ENCODE peak calls at places on chromosomes 3 and 15, in eight cellular contexts. S is A549; C is lower lobe of right lung; W is CD8-positive, alpha-beta T cell; M is keratinocyte; Q is brain microvascular endothelial cell; F is WTC11; Y is pancreas. J is an unnamed sample.

GRCh38 chr15:71588746-71589145 is 221.6 kb upstream of the NR2E3 start:
- DNase-seq in S (peak; percentile 39), C (no peak), W (no peak), M (no peak), Q (peak; percentile 80), F (no peak), Y (no peak), J (no peak)

GRCh38 chr3:170787464-170787863 is 82.5 kb downstream of the RPL22L1 start:
- DNase-seq in S (no peak), C (no peak), W (no peak), M (no peak), Q (no peak), F (no peak), Y (no peak), J (no peak)

GRCh38 chr3:31880020-31880419 is 101.0 kb downstream of the OSBPL10 start:
- DNase-seq in S (peak; percentile 36), C (peak; percentile 70), W (no peak), M (no peak), Q (no peak), F (no peak), Y (no peak), J (no peak)

GRCh38 chr3:59268170-59268569 is 218.3 kb upstream of the CFAP20DC start:
- DNase-seq in S (no peak), C (no peak), W (no peak), M (no peak), Q (peak; percentile 33), F (no peak), Y (no peak), J (no peak)

GRCh38 chr3:58021962-58022361 is 13.7 kb downstream of the FLNB start:
- DNase-seq in S (no peak), C (no peak), W (no peak), M (no peak), Q (no peak), F (no peak), Y (no peak), J (no peak)

GRCh38 chr3:157913751-157914150 is 192.5 kb downstream of the SHOX2 start:
- DNase-seq in S (no peak), C (no peak), W (no peak), M (no peak), Q (no peak), F (no peak), Y (no peak), J (no peak)

GRCh38 chr3:51934991-51935885 is 6.5 kb downstream of the RRP9 start:
- DNase-seq in S (no peak), C (no peak), W (no peak), M (no peak), Q (no peak), F (no peak), Y (no peak), J (peak; percentile 59)

GRCh38 chr3:34863485-34863884 is 775.8 kb upstream of the ARPP21 start:
- DNase-seq in S (no peak), C (no peak), W (no peak), M (no peak), Q (no peak), F (no peak), Y (no peak), J (no peak)

GRCh38 chr15:72967397-72967796 is 84.9 kb upstream of the NEO1 start:
- DNase-seq in S (no peak), C (no peak), W (no peak), M (no peak), Q (no peak), F (no peak), Y (no peak), J (no peak)

GRCh38 chr15:39963806-39964205 is 29.9 kb downstream of the EIF2AK4 start:
- DNase-seq in S (no peak), C (no peak), W (no peak), M (no peak), Q (no peak), F (no peak), Y (no peak), J (no peak)

GRCh38 chr15:89127054-89127702 is 38.9 kb downstream of the ABHD2 start:
- DNase-seq in S (peak; percentile 42), C (no peak), W (no peak), M (no peak), Q (no peak), F (no peak), Y (no peak), J (no peak)

GRCh38 chr3:70261283-70261682 is 51.2 kb downstream of the MDFIC2 start:
- DNase-seq in S (peak; percentile 26), C (no peak), W (no peak), M (no peak), Q (no peak), F (no peak), Y (no peak), J (no peak)

GRCh38 chr15:42240823-42241222 is 32.2 kb upstream of the GANC start:
- DNase-seq in S (no peak), C (no peak), W (no peak), M (no peak), Q (no peak), F (no peak), Y (no peak), J (no peak)

GRCh38 chr15:99925661-99926461 is 192.6 kb upstream of the LYSMD4 start:
- DNase-seq in S (peak; percentile 63), C (peak; percentile 80), W (peak; percentile 80), M (no peak), Q (no peak), F (peak; percentile 61), Y (peak; percentile 86), J (no peak)

GRCh38 chr3:9111349-9112265 is 137.8 kb downstream of the SRGAP3 start:
- DNase-seq in S (no peak), C (no peak), W (no peak), M (no peak), Q (no peak), F (peak; percentile 82), Y (no peak), J (no peak)
- TF ChIP-seq CTCF in S (no peak), C (no peak), W (no peak), M (no peak), Q (peak; percentile 31), F (peak; percentile 65), Y (no peak), J (peak; percentile 49)

DNA sequence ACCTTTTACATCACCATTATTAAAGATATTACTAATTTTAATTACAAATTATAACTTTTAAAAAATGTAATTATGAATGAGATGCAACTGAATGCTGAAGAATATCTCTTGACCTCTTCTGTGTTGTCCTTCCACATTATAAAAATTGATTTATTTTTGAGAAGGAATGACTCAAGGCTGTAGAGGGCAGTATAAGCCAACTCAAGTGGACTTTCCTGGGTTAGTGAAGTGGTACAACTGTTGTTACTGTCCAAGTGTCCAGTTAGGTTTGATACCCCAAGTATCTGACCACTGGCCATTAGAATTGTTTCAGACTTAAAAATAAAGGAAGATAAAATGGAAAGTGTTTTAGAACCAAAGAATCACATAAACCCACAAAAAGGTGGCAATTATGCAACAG is 51.9 kb downstream of the BBX start:
- DNase-seq in S (peak; percentile 56), C (no peak), W (no peak), M (no peak), Q (peak; percentile 21), F (no peak), Y (no peak), J (no peak)
- TF ChIP-seq CTCF in S (peak; percentile 77), C (peak; percentile 57), W (peak; percentile 29), M (peak; percentile 45), Q (peak; percentile 63), F (peak; percentile 23), Y (peak; percentile 12), J (peak; percentile 76)

DNA sequence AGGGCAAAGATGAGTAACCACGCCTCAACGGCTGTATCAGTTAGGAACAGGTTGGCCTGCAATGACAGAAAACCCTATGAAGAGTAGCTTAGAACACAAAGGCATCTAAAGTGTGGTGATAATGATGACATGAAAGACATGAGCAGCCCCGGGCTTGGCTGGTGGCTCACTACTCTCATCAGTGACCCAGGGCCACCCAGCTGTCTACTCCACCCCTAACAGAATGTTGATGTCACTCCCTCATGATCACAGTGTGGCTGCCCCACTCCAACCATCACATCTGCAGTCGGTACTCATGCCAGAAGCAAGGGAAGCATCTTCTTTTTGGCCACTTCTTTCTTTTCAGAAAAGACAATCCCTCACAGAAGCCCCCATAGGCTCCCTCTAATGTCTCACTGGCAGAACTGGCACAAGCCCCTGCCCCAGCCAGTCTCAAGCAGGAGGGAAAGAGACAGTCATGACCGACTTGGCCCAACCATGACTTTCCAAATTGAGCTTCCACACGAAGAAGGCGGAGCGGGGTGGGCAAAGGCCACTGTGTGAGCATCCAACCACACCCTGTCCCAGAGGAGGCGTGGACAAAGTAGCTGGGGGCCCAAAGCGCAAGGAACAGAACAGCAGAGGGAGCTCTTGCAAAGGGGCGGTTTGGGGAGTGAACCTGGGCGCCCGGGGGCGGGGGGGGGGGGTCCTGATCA is 72.0 kb upstream of the IQSEC1 start:
- DNase-seq in S (peak; percentile 16), C (no peak), W (no peak), M (no peak), Q (no peak), F (peak; percentile 45), Y (no peak), J (no peak)
- TF ChIP-seq CTCF in S (peak; percentile 14), C (no peak), W (no peak), M (no peak), Q (no peak), F (no peak), Y (no peak), J (no peak)

DNA sequence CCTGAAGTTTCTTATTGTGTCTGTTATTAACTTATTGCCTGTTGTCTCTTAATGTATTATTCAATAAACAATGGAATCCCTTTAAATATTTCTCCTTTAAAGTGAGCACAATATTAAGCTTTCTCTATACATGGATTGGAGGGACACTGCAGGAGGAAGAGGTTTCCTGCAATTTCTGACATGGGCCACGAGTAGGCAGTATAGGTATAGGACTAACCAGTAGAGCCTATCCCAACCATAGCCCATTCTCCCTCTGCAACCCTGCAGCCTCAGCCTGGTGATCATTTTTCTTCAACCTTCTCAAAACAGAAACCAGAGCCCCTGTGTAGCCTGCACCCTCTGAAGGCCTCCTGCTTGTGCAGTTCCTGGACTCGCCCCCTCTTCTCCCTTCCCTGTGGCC is 124.8 kb downstream of the NEK10 start:
- DNase-seq in S (no peak), C (no peak), W (no peak), M (no peak), Q (no peak), F (no peak), Y (no peak), J (no peak)
- TF ChIP-seq CTCF in S (no peak), C (no peak), W (no peak), M (no peak), Q (no peak), F (no peak), Y (no peak), J (no peak)

DNA sequence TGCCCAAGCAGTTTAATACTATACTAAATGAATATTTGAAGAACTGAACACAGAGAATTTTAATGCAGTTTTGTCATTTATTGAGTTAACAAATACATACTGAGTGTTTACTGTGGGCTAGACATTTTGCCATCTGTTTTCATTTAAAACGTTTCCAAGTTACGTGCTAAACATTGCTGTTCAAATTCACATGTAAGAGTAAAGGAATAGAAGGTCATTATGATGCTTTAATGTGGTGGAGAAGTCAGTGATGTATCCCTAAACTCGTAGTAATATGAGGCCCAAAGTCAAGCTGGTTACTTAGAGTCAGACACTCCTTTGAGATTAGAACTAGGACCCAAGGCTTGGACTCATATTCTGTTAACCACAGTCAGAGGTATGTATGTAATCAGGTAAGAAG is 49.4 kb downstream of the CRYBG3 start:
- DNase-seq in S (no peak), C (no peak), W (no peak), M (no peak), Q (no peak), F (no peak), Y (no peak), J (no peak)
- TF ChIP-seq CTCF in S (no peak), C (no peak), W (no peak), M (no peak), Q (no peak), F (no peak), Y (no peak), J (no peak)